ENCODE peak calls at places on chromosomes 5 and 9, in five cellular contexts. Z is omental fat pad, L is MM.1S, M is progenitor cell of endocrine pancreas, C is HFF-Myc. W is an unnamed sample.

GRCh38 chr5:91848453-91848852 is 465.3 kb upstream of the ARRDC3 start:
- DNase-seq in Z (no peak), L (no peak), M (no peak), C (peak), W (no peak)

GRCh38 chr5:169934990-169935389 is 45.3 kb downstream of the INSYN2B start:
- DNase-seq in Z (no peak), L (no peak), M (no peak), C (no peak), W (no peak)

GRCh38 chr9:134333234-134333873 is 7.1 kb downstream of the RXRA start:
- DNase-seq in Z (no peak), L (no peak), M (no peak), C (no peak), W (no peak)

GRCh38 chr5:98827161-98827560 is 53.7 kb downstream of the RGMB start:
- DNase-seq in Z (no peak), L (peak), M (no peak), C (peak), W (peak)

GRCh38 chr9:134403682-134404301 is 77.5 kb downstream of the RXRA start:
- DNase-seq in Z (no peak), L (peak), M (no peak), C (peak), W (no peak)

GRCh38 chr5:156383510-156383909 is 56.5 kb downstream of the SGCD start:
- DNase-seq in Z (no peak), L (no peak), M (no peak), C (peak), W (no peak)

GRCh38 chr5:79886940-79887339 is 104.1 kb downstream of the MTX3 start:
- DNase-seq in Z (no peak), L (peak), M (no peak), C (no peak), W (no peak)

GRCh38 chr5:131532016-131532640 is 102.9 kb downstream of the RAPGEF6 start:
- DNase-seq in Z (no peak), L (peak), M (no peak), C (no peak), W (no peak)

GRCh38 chr5:88944751-88945507 is 61.9 kb upstream of the MEF2C start:
- DNase-seq in Z (no peak), L (no peak), M (no peak), C (peak), W (no peak)

GRCh38 chr5:125928663-125929062 is 494.5 kb upstream of the GRAMD2B start:
- DNase-seq in Z (no peak), L (no peak), M (no peak), C (no peak), W (no peak)

GRCh38 chr5:43305948-43306563 is 7.2 kb downstream of the HMGCS1 start:
- DNase-seq in Z (no peak), L (peak), M (no peak), C (no peak), W (no peak)

GRCh38 chr9:6905850-6906375 is 148.1 kb downstream of the KDM4C start:
- DNase-seq in Z (no peak), L (no peak), M (no peak), C (no peak), W (no peak)

GRCh38 chr9:38443181-38443580 is 18.9 kb upstream of the IGFBPL1 start:
- DNase-seq in Z (no peak), L (no peak), M (no peak), C (peak), W (no peak)

GRCh38 chr5:76608833-76609232 is 14.4 kb downstream of the F2RL2 start:
- DNase-seq in Z (no peak), L (no peak), M (no peak), C (no peak), W (no peak)

GRCh38 chr5:60843693-60844428 is at the start of gene ELOVL7:
- DNase-seq in Z (no peak), L (peak), M (peak), C (no peak), W (peak)

GRCh38 chr5:132947661-132948060 is 15.8 kb downstream of the AFF4 start:
- DNase-seq in Z (no peak), L (no peak), M (no peak), C (no peak), W (no peak)

GRCh38 chr9:17744786-17745185 is 165.9 kb downstream of the SH3GL2 start:
- DNase-seq in Z (no peak), L (no peak), M (peak), C (no peak), W (peak)

GRCh38 chr5:176153741-176154140 is 84.5 kb upstream of the SIMC1 start:
- DNase-seq in Z (no peak), L (no peak), M (no peak), C (no peak), W (no peak)

DNA sequence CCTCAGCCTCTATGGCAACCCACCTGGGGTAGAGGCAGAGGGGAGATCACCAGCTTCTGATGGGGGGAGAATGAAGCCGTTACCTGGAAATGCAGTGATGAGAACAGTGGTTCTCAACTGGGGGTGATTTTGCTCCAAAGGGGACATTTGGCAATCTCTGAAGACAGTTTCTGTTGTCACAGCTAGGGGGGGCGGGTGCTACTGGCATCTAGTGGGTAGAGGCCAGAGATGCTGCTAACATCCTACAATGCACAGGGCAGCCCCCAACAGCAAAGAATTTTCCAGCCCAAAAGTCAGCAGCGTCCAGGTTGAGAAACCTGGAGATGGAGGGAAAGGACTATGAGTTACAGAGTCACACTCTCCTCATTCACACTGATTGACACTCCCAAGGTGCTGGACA is 84.5 kb downstream of the FGF1 start:
- DNase-seq in Z (no peak), L (no peak), M (no peak), C (no peak), W (no peak)
- TF ChIP-seq CTCF in Z (no peak), L (no peak), M (no peak), C (peak), W (no peak)

GRCh38 chr5:95646569-95647330 is at the start of gene RFESD:
- DNase-seq in Z (peak), L (peak), M (peak), C (peak), W (peak)
- TF ChIP-seq CTCF in Z (no peak), L (peak), M (peak), C (no peak), W (no peak)

GRCh38 chr9:128455849-128456612 is at the start of gene ODF2:
- DNase-seq in Z (peak), L (peak), M (peak), C (peak), W (peak)
- TF ChIP-seq CTCF in Z (no peak), L (no peak), M (no peak), C (no peak), W (no peak)

DNA sequence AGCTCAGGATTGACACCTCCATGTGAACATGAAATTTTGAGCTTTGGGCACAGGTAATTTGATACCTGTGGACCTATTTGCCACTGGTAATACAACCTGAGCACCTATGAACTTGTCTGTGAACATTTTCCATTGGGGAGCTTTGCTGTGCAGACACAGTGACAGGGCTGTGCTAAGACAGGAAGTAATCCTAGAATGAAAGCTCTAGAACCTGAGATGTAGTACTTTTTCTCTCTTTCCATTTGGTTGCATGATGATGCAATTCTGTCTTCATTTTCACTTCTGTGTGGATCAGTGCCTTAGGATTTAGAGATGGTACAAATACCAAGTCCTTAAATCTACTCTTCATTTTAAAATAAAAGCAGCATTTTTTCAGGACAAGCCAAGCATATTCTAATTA is 216.9 kb downstream of the NR3C1 start:
- DNase-seq in Z (no peak), L (peak), M (no peak), C (no peak), W (no peak)
- TF ChIP-seq CTCF in Z (no peak), L (no peak), M (no peak), C (no peak), W (no peak)

W was measured in endothelial cell.